ENCODE peak calls at places on chromosomes 5 and 9, in six cellular contexts. N is A549, O is choroid plexus epithelial cell, R is mesendoderm, U is astrocyte of the spinal cord, K is brain microvascular endothelial cell. W is an unnamed sample.

GRCh38 chr9:95181226-95181818 is 136.2 kb downstream of the FANCC start:
- DNase-seq in N (no peak), R (no peak), O (peak), K (no peak), U (peak), W (peak)

GRCh38 chr9:106769331-106769730 is 93.6 kb upstream of the ZNF462 start:
- DNase-seq in U (no peak), R (no peak), K (peak), N (no peak), O (no peak), W (peak)

GRCh38 chr5:93058309-93058708 is 522.7 kb downstream of the NR2F1-AS1 start:
- DNase-seq in O (peak), K (peak), R (no peak), U (peak), N (no peak), W (peak)

GRCh38 chr5:37492778-37493555 is 113.8 kb downstream of the WDR70 start:
- DNase-seq in O (peak), R (no peak), U (no peak), N (no peak), K (no peak), W (no peak)

GRCh38 chr5:155594270-155594669 is 580.7 kb downstream of the KIF4B start:
- DNase-seq in O (no peak), R (peak), N (no peak), U (no peak), K (no peak), W (no peak)

GRCh38 chr9:6055213-6055612 is 39.8 kb upstream of the RANBP6 start:
- DNase-seq in U (peak), N (peak), O (peak), K (peak), R (peak), W (peak)

GRCh38 chr9:94464790-94465189 is 90.1 kb upstream of the PCAT7 start:
- DNase-seq in O (no peak), R (no peak), N (no peak), U (no peak), K (no peak), W (no peak)

GRCh38 chr9:116641292-116642059 is 45.6 kb upstream of the TRIM32 start:
- DNase-seq in K (no peak), U (no peak), O (no peak), N (no peak), R (no peak), W (no peak)

GRCh38 chr9:112421771-112422222 is 41.9 kb downstream of the HSDL2 start:
- DNase-seq in O (peak), R (peak), U (no peak), K (peak), N (no peak), W (no peak)

GRCh38 chr5:169651526-169651925 is 14.5 kb downstream of the DOCK2 start:
- DNase-seq in U (no peak), N (no peak), R (no peak), O (peak), K (no peak), W (no peak)

GRCh38 chr5:40560470-40560869 is 119.2 kb upstream of the PTGER4 start:
- DNase-seq in K (no peak), U (no peak), R (no peak), O (no peak), N (no peak), W (no peak)

GRCh38 chr5:142432369-142432863 is 107.6 kb upstream of the SPRY4 start:
- DNase-seq in U (no peak), K (no peak), R (no peak), N (no peak), O (no peak), W (no peak)

GRCh38 chr5:140011297-140011802 is 31.7 kb downstream of the NRG2 start:
- DNase-seq in U (no peak), N (peak), O (peak), K (peak), R (no peak), W (no peak)

GRCh38 chr5:4081466-4081865 is 485.8 kb downstream of the IRX1 start:
- DNase-seq in U (no peak), K (no peak), N (no peak), O (no peak), R (no peak), W (no peak)

GRCh38 chr5:119284031-119284430 is 71.8 kb upstream of the TNFAIP8 start:
- DNase-seq in N (no peak), U (no peak), K (no peak), R (no peak), O (no peak), W (no peak)

GRCh38 chr5:122704247-122705036 is 70.4 kb upstream of the SNX2 start:
- DNase-seq in K (peak), O (peak), N (peak), R (peak), U (peak), W (peak)

GRCh38 chr5:43658499-43658898 is 55.5 kb downstream of the NNT start:
- DNase-seq in R (no peak), U (peak), O (peak), K (peak), N (no peak), W (peak)

GRCh38 chr9:127854169-127854833 is at the start of gene ENG:
- DNase-seq in U (peak), K (peak), R (peak), N (no peak), O (peak), W (peak)

GRCh38 chr5:139204196-139204595 is 6.0 kb upstream of the SIL1 start:
- DNase-seq in O (no peak), U (peak), K (no peak), R (no peak), N (no peak), W (peak)

GRCh38 chr5:170939178-170939577 is 77.4 kb downstream of the RANBP17 start:
- DNase-seq in R (no peak), O (no peak), N (no peak), K (no peak), U (no peak), W (no peak)

DNA sequence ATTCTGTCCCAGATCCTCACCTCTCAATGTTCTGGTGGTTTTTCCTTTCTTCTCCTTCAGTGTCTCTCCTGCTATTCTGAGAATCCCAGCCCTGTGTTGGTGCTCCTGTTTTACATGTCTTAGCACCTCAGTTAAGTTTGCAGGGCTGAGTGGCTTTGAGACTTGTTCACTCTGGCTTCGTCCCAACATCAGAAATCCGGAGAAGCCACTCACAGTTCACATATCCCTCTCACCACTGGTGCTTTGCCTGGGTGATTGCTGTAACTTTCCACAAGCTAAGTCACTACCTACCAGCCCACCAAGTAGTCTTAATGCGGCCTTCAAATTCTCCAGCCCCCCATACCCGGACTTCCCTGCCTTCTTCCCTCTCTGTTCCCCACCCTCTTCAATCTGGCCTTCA is 40.2 kb downstream of the CYFIP2 start:
- DNase-seq in U (no peak), O (no peak), N (no peak), R (no peak), K (no peak), W (no peak)
- H3K4me3 ChIP-seq in U (no peak), O (no peak), N (no peak), R (no peak), K (no peak), W (no peak)

GRCh38 chr5:42337607-42338006 is 85.6 kb upstream of the GHR start:
- DNase-seq in U (no peak), O (no peak), N (no peak), R (no peak), K (no peak), W (no peak)

GRCh38 chr5:42338136-42338535 is 85.1 kb upstream of the GHR start:
- DNase-seq in R (no peak), K (no peak), O (no peak), U (no peak), N (no peak), W (no peak)

DNA sequence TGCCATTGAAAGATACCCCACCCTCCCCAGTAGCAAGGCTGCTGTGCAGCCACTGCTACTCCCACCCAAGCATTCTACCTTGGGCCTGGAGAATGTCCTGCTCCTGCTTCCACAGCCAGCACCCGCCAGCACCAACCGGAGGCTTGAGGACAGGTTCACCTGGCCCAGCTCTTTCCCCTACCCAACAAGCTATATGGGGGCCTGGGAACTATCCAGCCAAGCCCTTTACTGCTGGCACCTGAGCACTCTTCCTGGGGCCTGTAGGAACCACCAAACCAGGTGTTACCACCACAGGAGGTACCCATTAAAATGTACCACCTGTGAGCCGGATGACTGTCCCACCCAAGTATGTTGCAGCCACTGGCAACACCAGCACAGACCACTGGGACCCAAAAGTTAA is 86.1 kb upstream of the GHR start:
- DNase-seq in K (no peak), O (no peak), R (no peak), N (no peak), U (no peak), W (no peak)
- H3K4me3 ChIP-seq in K (no peak), O (no peak), R (no peak), N (no peak), U (no peak), W (no peak)

GRCh38 chr5:64758916-64759315 is 9.6 kb downstream of the SREK1IP1 start:
- DNase-seq in N (no peak), K (no peak), O (no peak), R (no peak), U (no peak), W (peak)
- H3K4me3 ChIP-seq in N (no peak), K (no peak), O (no peak), R (no peak), U (no peak), W (no peak)

GRCh38 chr9:136048560-136049411 is 46.3 kb downstream of the NACC2 start:
- DNase-seq in U (no peak), N (no peak), K (no peak), R (no peak), O (no peak), W (no peak)

GRCh38 chr9:136047775-136048559 is 47.1 kb downstream of the NACC2 start:
- DNase-seq in N (no peak), K (no peak), R (no peak), U (no peak), O (no peak), W (no peak)

GRCh38 chr9:136045595-136046554 is 49.2 kb downstream of the NACC2 start:
- DNase-seq in N (no peak), O (peak), R (no peak), U (no peak), K (no peak), W (peak)

GRCh38 chr9:136046555-136046921 is 48.6 kb downstream of the NACC2 start:
- DNase-seq in O (no peak), U (no peak), R (no peak), N (no peak), K (no peak), W (no peak)

GRCh38 chr9:136047076-136047774 is 47.9 kb downstream of the NACC2 start:
- DNase-seq in U (no peak), O (no peak), N (no peak), K (no peak), R (no peak), W (no peak)
- H3K4me3 ChIP-seq in U (no peak), O (no peak), N (no peak), K (no peak), R (no peak), W (no peak)

DNA sequence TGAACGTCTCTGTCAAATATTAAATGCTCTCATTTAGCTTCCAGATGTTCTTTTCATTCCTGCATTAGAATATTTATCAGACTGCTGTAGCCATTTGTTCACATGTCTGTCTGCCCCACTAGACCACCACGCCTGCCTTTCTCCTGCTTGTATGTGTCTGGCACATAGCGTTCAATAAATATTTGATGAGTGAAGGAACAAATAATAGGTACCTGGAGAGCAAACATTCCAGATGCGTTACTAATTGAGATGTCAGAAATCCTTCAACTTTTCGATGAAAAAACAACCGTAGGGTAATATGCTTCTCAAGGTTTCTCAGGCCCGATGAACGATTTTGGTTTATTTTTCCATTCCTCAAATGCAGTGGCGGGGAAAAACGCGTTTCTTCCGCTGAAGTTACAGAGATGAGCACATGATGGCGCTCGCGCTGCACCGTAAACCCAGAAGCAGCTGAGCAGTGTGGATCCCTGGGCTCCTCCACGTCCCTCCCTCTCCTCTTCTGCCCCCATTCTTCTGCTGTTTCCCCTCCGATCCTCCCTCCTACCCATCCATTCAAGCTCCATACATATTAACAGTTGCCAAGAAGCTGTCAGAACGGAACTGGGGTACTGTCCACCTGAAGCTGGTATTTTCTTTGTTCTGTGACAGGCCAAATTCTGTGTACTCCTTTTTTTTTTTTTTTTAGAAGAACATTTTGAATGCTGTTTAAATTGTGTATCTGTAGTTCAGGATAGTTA is 245.4 kb downstream of the MPDZ start:
- DNase-seq in O (peak), K (peak), R (peak), N (peak), U (peak), W (peak)
- H3K4me3 ChIP-seq in O (peak), K (peak), R (no peak), N (peak), U (peak), W (peak)

GRCh38 chr9:34379334-34380033 is 2.8 kb upstream of the MYORG start:
- DNase-seq in O (peak), K (peak), U (peak), N (peak), R (peak), W (peak)

GRCh38 chr9:34380034-34380510 is 3.4 kb upstream of the MYORG start:
- DNase-seq in K (no peak), O (peak), N (no peak), U (no peak), R (no peak), W (no peak)

GRCh38 chr9:34382054-34382453 is 5.4 kb upstream of the MYORG start:
- DNase-seq in O (no peak), N (no peak), R (no peak), U (no peak), K (no peak), W (no peak)

GRCh38 chr9:34381323-34381722 is 4.6 kb upstream of the MYORG start:
- DNase-seq in K (no peak), O (no peak), N (no peak), U (no peak), R (peak), W (no peak)

DNA sequence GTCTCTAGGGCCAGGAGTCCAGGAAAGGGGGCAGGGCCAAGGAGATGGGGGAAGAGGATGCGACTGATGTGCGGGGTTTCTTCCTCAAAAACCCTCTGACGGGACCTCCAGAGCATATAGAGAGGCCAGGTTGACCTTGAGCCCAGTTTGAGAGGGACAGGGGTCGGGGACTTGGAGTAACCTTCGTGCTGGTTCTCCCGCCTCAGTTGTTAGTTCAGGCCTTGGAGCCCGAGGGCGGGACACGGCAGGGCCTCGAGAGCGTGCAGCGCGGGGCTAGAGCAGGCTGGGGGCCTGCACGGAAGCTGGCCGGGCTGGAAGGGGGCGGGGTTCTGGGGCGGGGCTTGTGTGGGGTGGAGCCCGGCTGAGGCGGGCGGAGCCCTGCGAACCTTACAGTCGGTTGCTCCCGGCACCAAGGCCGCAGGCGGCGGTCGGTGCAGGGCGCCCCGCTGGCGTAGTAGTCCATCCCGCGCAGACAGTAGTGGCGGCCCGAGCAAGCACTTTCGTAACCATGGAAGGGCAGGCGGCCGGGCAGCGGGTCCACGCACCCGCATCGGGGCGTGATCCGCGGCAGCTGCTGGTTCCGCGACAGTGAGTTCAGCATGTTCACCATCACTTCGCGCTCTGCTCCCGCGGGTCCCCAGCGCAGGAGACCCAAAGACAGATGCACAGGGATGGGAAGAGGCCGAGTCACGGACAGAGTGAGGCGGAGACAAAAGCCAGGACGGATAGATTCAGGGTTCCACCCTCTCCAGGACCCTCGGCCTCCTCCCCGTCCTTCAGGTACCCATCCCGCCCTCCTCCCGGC is 4.0 kb upstream of the MYORG start:
- DNase-seq in N (peak), K (peak), R (peak), U (peak), O (peak), W (peak)
- H3K4me3 ChIP-seq in N (peak), K (peak), R (peak), U (peak), O (peak), W (peak)

DNA sequence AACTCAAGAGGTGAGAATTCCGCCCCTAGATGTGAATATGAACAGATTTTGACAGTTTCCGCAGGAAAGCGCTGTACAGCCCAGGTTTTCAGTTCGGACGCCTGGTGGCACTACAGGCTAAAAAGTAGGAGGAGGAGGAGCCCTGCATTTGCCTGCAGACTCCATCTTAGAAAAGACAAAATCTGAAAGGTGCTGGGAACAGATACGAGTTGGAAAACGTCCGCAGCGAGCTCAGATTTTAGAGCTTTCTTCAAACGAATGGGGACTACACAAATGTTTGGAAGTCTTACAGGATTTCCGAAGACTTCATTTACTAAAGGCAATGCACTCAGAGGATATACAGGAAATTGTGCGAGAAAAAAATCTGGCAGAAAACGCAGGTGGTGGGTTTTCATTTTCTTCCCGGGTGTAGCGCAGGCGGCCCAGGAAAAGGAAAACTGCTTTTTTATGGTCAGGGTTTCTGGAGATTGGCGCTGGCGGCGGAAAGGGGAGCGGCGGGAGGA is 9.9 kb upstream of the PCDHB2 start:
- DNase-seq in O (peak), N (peak), K (peak), U (peak), R (peak), W (peak)
- H3K4me3 ChIP-seq in O (no peak), N (peak), K (no peak), U (no peak), R (peak), W (no peak)

GRCh38 chr9:31519424-31519823 is 865.0 kb upstream of the ACO1 start:
- DNase-seq in K (peak), O (peak), R (no peak), U (no peak), N (no peak), W (no peak)
- H3K4me3 ChIP-seq in K (no peak), O (no peak), R (no peak), U (no peak), N (no peak), W (no peak)

W was measured in cardiac fibroblast.